ENCODE peak calls at places on chromosomes 5 and 9, in six cellular contexts. I is tibial nerve, P is skeletal muscle cell, G is prostate gland, W is heart right ventricle, V is suprapubic skin. Y is an unnamed sample.

GRCh38 chr9:614421-614820 is 227.1 kb upstream of the DMRT1 start:
- DNase-seq in I (no peak), P (no peak), G (no peak), W (peak), V (no peak), Y (peak)

GRCh38 chr5:132422720-132423442 is 53.4 kb downstream of the SLC22A5 start:
- DNase-seq in I (no peak), P (no peak), G (no peak), W (peak), V (no peak), Y (peak)

GRCh38 chr9:130437011-130437784 is 7.6 kb upstream of the ASS1 start:
- DNase-seq in I (no peak), P (no peak), G (no peak), W (no peak), V (no peak), Y (no peak)

GRCh38 chr9:93684161-93684765 is 107.9 kb downstream of the PHF2 start:
- DNase-seq in I (no peak), P (no peak), G (peak), W (no peak), V (no peak), Y (no peak)

GRCh38 chr5:137648361-137648760 is 87.5 kb downstream of the KLHL3 start:
- DNase-seq in I (no peak), P (no peak), G (no peak), W (no peak), V (no peak), Y (no peak)

GRCh38 chr9:127722055-127722454 is 6.2 kb downstream of the TTC16 start:
- DNase-seq in I (no peak), P (no peak), G (no peak), W (no peak), V (no peak), Y (no peak)

GRCh38 chr5:76303917-76304316 is 99.2 kb upstream of the IQGAP2 start:
- DNase-seq in I (no peak), P (no peak), G (no peak), W (no peak), V (no peak), Y (no peak)

GRCh38 chr9:134776080-134776796 is 104.4 kb upstream of the FCN2 start:
- DNase-seq in I (no peak), P (no peak), G (no peak), W (no peak), V (no peak), Y (peak)

GRCh38 chr9:2125909-2126308 is 110.8 kb downstream of the SMARCA2 start:
- DNase-seq in I (no peak), P (no peak), G (no peak), W (no peak), V (no peak), Y (peak)

GRCh38 chr5:170755679-170756456 is 27.7 kb upstream of the GABRP start:
- DNase-seq in I (no peak), P (no peak), G (peak), W (peak), V (no peak), Y (peak)

GRCh38 chr5:149212203-149212951 is 59.3 kb upstream of the AFAP1L1 start:
- DNase-seq in I (no peak), P (peak), G (no peak), W (no peak), V (no peak), Y (peak)

GRCh38 chr9:73916016-73916673 is 581.0 kb upstream of the RORB start:
- DNase-seq in I (no peak), P (no peak), G (no peak), W (no peak), V (no peak), Y (peak)

GRCh38 chr5:38463634-38464521 is 92.6 kb downstream of the LIFR start:
- DNase-seq in I (no peak), P (peak), G (no peak), W (no peak), V (no peak), Y (peak)

GRCh38 chr5:93359296-93359957 is 221.6 kb downstream of the NR2F1-AS1 start:
- DNase-seq in I (no peak), P (peak), G (no peak), W (peak), V (no peak), Y (peak)

GRCh38 chr9:95028855-95029219 is 288.7 kb downstream of the FANCC start:
- DNase-seq in I (no peak), P (no peak), G (no peak), W (no peak), V (no peak), Y (no peak)

GRCh38 chr9:99121604-99122003 is 16.7 kb downstream of the TGFBR1 start:
- DNase-seq in I (no peak), P (no peak), G (no peak), W (no peak), V (no peak), Y (no peak)

GRCh38 chr5:148740966-148741742 is 85.3 kb upstream of the ADRB2 start:
- DNase-seq in I (no peak), P (peak), G (peak), W (no peak), V (no peak), Y (peak)

GRCh38 chr9:77375956-77376532 is 198.7 kb downstream of the VPS13A start:
- DNase-seq in I (no peak), P (peak), G (no peak), W (no peak), V (no peak), Y (peak)

GRCh38 chr9:120578614-120579013 is 1.4 kb downstream of the CDK5RAP2 start:
- DNase-seq in I (no peak), P (no peak), G (no peak), W (no peak), V (no peak), Y (no peak)

GRCh38 chr9:7656648-7657047 is 142.9 kb downstream of the DMAC1 start:
- DNase-seq in I (no peak), P (no peak), G (peak), W (peak), V (no peak), Y (peak)

GRCh38 chr5:159555084-159555483 is 224.8 kb upstream of the IL12B start:
- DNase-seq in I (no peak), P (no peak), G (no peak), W (no peak), V (no peak), Y (no peak)

GRCh38 chr5:78509884-78510769 is 138.4 kb downstream of the LHFPL2 start:
- DNase-seq in I (no peak), P (no peak), G (peak), W (peak), V (peak), Y (peak)

GRCh38 chr5:68548959-68549676 is 333.6 kb downstream of the PIK3R1 start:
- DNase-seq in I (no peak), P (peak), G (no peak), W (no peak), V (no peak), Y (peak)

GRCh38 chr5:139690385-139691274 is 42.5 kb downstream of the CXXC5 start:
- DNase-seq in I (no peak), P (peak), G (no peak), W (no peak), V (no peak), Y (peak)

GRCh38 chr9:69532359-69532758 is 139.8 kb downstream of the APBA1 start:
- DNase-seq in I (no peak), P (peak), G (no peak), W (no peak), V (no peak), Y (no peak)

GRCh38 chr5:90965110-90965676 is 406.6 kb downstream of the ADGRV1 start:
- DNase-seq in I (no peak), P (no peak), G (no peak), W (no peak), V (no peak), Y (no peak)

GRCh38 chr9:38087934-38088925 is 19.2 kb upstream of the SHB start:
- DNase-seq in I (peak), P (no peak), G (peak), W (peak), V (peak), Y (peak)

GRCh38 chr5:79963261-79963977 is 27.6 kb downstream of the MTX3 start:
- DNase-seq in I (no peak), P (no peak), G (no peak), W (no peak), V (no peak), Y (no peak)

GRCh38 chr5:126947146-126948010 is 83.0 kb downstream of the MARCHF3 start:
- DNase-seq in I (no peak), P (no peak), G (no peak), W (no peak), V (no peak), Y (no peak)

GRCh38 chr5:130425405-130425804 is 521.1 kb downstream of the CHSY3 start:
- DNase-seq in I (no peak), P (no peak), G (no peak), W (no peak), V (no peak), Y (no peak)

GRCh38 chr9:136589766-136590740 is 44.2 kb upstream of the NOTCH1 start:
- DNase-seq in I (no peak), P (no peak), G (no peak), W (no peak), V (no peak), Y (no peak)

GRCh38 chr9:136588663-136589464 is 43.0 kb upstream of the NOTCH1 start:
- DNase-seq in I (no peak), P (no peak), G (no peak), W (no peak), V (no peak), Y (no peak)

GRCh38 chr9:136587145-136587943 is 41.5 kb upstream of the NOTCH1 start:
- DNase-seq in I (peak), P (peak), G (no peak), W (peak), V (no peak), Y (peak)

GRCh38 chr9:136586391-136586790 is 40.5 kb upstream of the NOTCH1 start:
- DNase-seq in I (no peak), P (no peak), G (no peak), W (no peak), V (no peak), Y (no peak)

GRCh38 chr9:136587944-136588662 is 42.3 kb upstream of the NOTCH1 start:
- DNase-seq in I (no peak), P (no peak), G (no peak), W (peak), V (no peak), Y (peak)
- H3K4me3 ChIP-seq in I (peak), P (no peak), G (no peak), W (peak), V (no peak), Y (no peak)

DNA sequence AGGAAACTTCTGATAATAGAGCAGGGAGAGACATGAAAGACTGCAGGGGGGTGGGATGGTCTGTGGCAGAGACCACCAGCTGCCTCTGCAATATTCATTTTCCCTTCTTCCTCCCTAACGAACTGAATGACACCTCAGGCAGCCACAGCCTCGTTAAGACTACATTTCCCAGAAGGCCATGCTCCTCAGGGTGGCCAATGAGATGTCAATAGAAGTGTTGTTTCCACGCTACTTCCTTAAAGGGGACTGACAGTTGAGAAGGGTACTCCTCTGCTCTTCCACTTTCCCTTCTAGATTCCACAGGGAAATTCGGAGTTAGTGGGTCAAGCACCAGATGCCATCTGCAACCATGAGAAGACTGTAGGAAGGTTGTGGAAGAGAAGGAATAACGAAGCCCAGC is 52.0 kb upstream of the DAPK1 start:
- DNase-seq in I (no peak), P (no peak), G (no peak), W (peak), V (no peak), Y (peak)
- H3K4me3 ChIP-seq in I (no peak), P (no peak), G (no peak), W (no peak), V (no peak), Y (no peak)

DNA sequence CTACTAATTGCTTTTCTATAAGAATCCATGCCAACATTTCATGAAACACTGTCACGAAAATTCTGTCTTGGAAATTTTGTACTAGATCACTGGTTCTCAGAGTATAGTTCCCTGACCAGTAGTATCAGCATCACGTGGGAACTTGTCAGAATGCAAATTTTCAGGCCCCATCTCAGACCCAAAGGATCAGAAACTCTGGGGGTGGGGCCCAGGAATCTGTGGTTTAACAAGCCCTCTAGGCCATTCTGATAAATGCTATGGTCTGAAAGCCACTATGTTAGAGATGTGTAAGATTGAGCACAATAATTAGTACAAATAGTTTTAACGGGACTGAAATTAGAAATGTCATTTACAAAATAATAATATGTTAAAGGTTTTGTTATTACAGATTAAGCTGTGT is 615.7 kb upstream of the ARRDC3 start:
- DNase-seq in I (no peak), P (no peak), G (no peak), W (no peak), V (no peak), Y (no peak)
- H3K4me3 ChIP-seq in I (no peak), P (no peak), G (no peak), W (no peak), V (no peak), Y (no peak)

DNA sequence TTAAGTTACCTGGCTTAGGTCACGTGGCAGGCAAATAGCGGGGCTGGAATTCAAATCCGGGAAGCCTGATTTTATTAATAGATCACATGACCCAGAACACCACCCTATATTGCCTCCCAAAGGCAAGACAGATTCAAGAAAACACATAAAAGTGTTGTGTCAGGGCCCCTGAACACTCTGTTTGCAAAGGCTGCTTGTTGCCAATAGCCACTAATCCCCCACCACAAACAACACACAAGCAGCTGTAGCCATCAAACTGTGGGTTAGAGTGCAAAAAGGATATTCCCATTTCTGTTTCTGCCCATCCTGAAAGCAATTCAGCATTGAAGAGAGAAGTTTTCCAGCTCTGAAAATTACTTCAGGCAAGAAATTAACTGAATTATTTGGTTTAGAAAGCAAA is 358.9 kb upstream of the RFX3 start:
- DNase-seq in I (no peak), P (no peak), G (no peak), W (no peak), V (no peak), Y (no peak)
- H3K4me3 ChIP-seq in I (no peak), P (no peak), G (no peak), W (no peak), V (no peak), Y (no peak)

DNA sequence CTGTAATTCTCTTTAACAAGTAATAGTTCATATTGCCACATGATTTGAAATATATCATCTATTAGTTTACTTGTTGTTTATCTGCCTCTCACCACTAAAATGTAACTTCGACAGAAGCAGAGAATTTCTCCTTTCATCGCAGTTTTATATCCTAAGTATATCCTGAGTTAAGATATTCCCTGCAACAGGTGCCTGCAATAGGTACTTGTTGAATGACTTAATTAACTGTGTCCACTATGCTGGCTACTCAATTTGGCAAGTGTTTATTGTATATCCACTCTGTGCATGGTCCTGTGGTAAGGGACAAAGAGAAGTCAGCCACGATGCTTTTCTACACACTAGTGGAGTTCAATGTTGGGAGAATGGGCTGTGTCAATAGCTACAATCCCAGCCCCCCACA is 108.5 kb downstream of the PSAT1 start:
- DNase-seq in I (no peak), P (no peak), G (no peak), W (no peak), V (no peak), Y (no peak)
- H3K4me3 ChIP-seq in I (no peak), P (no peak), G (no peak), W (no peak), V (no peak), Y (no peak)

GRCh38 chr9:122929803-122930354 is 1.4 kb downstream of the ZBTB26 start:
- DNase-seq in I (no peak), P (no peak), G (no peak), W (no peak), V (no peak), Y (no peak)
- H3K4me3 ChIP-seq in I (no peak), P (no peak), G (no peak), W (no peak), V (no peak), Y (no peak)

Y was measured in cardiac fibroblast.